ENCODE peak calls at places on chromosomes 16 and 17, in five cellular contexts. One of them, this sample, is unnamed.

GRCh38 chr16:54425681-54426549 is 139.3 kb upstream of the IRX3 start:
- DNase-seq in neural progenitor cell: no peak
- DNase-seq in endothelial cell of umbilical vein: no peak
- DNase-seq in fibroblast of lung: no peak
- DNase-seq in MM.1S: no peak
- DNase-seq in this sample: no peak

GRCh38 chr16:29737713-29738112 is 8.1 kb downstream of the C16orf54 start:
- DNase-seq in neural progenitor cell: no peak
- DNase-seq in fibroblast of lung: no peak
- DNase-seq in MM.1S: no peak
- DNase-seq in endothelial cell of umbilical vein: no peak
- DNase-seq in this sample: no peak

GRCh38 chr16:49631521-49632041 is 224.3 kb downstream of the ZNF423 start:
- DNase-seq in MM.1S: no peak
- DNase-seq in neural progenitor cell: no peak
- DNase-seq in fibroblast of lung: peak; percentile 77
- DNase-seq in endothelial cell of umbilical vein: peak; percentile 19
- DNase-seq in this sample: peak; percentile 65

GRCh38 chr17:83055911-83056582 is 23.4 kb upstream of the METRNL start:
- DNase-seq in neural progenitor cell: peak; percentile 1
- DNase-seq in fibroblast of lung: peak; percentile 92
- DNase-seq in endothelial cell of umbilical vein: peak; percentile 43
- DNase-seq in MM.1S: no peak
- DNase-seq in this sample: peak; percentile 88

GRCh38 chr17:35052240-35052608 is 11.3 kb downstream of the RFFL start:
- DNase-seq in fibroblast of lung: peak; percentile 84
- DNase-seq in endothelial cell of umbilical vein: no peak
- DNase-seq in MM.1S: no peak
- DNase-seq in neural progenitor cell: no peak
- DNase-seq in this sample: peak; percentile 81

GRCh38 chr16:27189335-27189972 is 13.9 kb upstream of the KDM8 start:
- DNase-seq in neural progenitor cell: peak; percentile 24
- DNase-seq in endothelial cell of umbilical vein: no peak
- DNase-seq in MM.1S: peak; percentile 33
- DNase-seq in fibroblast of lung: no peak
- DNase-seq in this sample: no peak

GRCh38 chr17:49890852-49891251 is 43.0 kb upstream of the TAC4 start:
- DNase-seq in neural progenitor cell: no peak
- DNase-seq in fibroblast of lung: no peak
- DNase-seq in MM.1S: no peak
- DNase-seq in endothelial cell of umbilical vein: no peak
- DNase-seq in this sample: no peak

GRCh38 chr17:53818271-53818670 is 4.5 kb upstream of the KIF2B start:
- DNase-seq in fibroblast of lung: no peak
- DNase-seq in MM.1S: peak; percentile 73
- DNase-seq in endothelial cell of umbilical vein: no peak
- DNase-seq in neural progenitor cell: no peak
- DNase-seq in this sample: no peak

GRCh38 chr17:16989953-16990860 is 18.3 kb upstream of the TNFRSF13B start:
- DNase-seq in neural progenitor cell: no peak
- DNase-seq in fibroblast of lung: peak; percentile 60
- DNase-seq in endothelial cell of umbilical vein: no peak
- DNase-seq in MM.1S: peak; percentile 40
- DNase-seq in this sample: peak; percentile 31

GRCh38 chr17:58786586-58787295 is 31.1 kb downstream of the PPM1E start:
- DNase-seq in neural progenitor cell: no peak
- DNase-seq in fibroblast of lung: peak; percentile 89
- DNase-seq in endothelial cell of umbilical vein: peak; percentile 46
- DNase-seq in MM.1S: no peak
- DNase-seq in this sample: peak; percentile 87

GRCh38 chr16:50901062-50901461 is 159.2 kb downstream of the CYLD start:
- DNase-seq in fibroblast of lung: no peak
- DNase-seq in MM.1S: no peak
- DNase-seq in endothelial cell of umbilical vein: no peak
- DNase-seq in neural progenitor cell: no peak
- DNase-seq in this sample: no peak

GRCh38 chr16:86215979-86216585 is 294.2 kb upstream of the FOXF1 start:
- DNase-seq in neural progenitor cell: no peak
- DNase-seq in MM.1S: no peak
- DNase-seq in endothelial cell of umbilical vein: no peak
- DNase-seq in fibroblast of lung: no peak
- DNase-seq in this sample: no peak

GRCh38 chr17:50792132-50792531 is 24.8 kb upstream of the ANKRD40CL start:
- DNase-seq in endothelial cell of umbilical vein: no peak
- DNase-seq in MM.1S: no peak
- DNase-seq in neural progenitor cell: no peak
- DNase-seq in fibroblast of lung: no peak
- DNase-seq in this sample: no peak

GRCh38 chr17:18093616-18094408 is 6.1 kb downstream of the DRG2 start:
- DNase-seq in neural progenitor cell: peak; percentile 48
- DNase-seq in fibroblast of lung: peak; percentile 72
- DNase-seq in MM.1S: no peak
- DNase-seq in endothelial cell of umbilical vein: peak; percentile 50
- DNase-seq in this sample: peak; percentile 67

GRCh38 chr17:2837147-2837561 is 40.9 kb downstream of the RAP1GAP2 start:
- DNase-seq in endothelial cell of umbilical vein: no peak
- DNase-seq in MM.1S: peak; percentile 66
- DNase-seq in neural progenitor cell: no peak
- DNase-seq in fibroblast of lung: no peak
- DNase-seq in this sample: no peak

GRCh38 chr17:33848433-33848832 is 406.7 kb upstream of the CCL2 start:
- DNase-seq in fibroblast of lung: no peak
- DNase-seq in neural progenitor cell: no peak
- DNase-seq in MM.1S: no peak
- DNase-seq in endothelial cell of umbilical vein: no peak
- DNase-seq in this sample: no peak

GRCh38 chr17:2054262-2054739 is 602 bp upstream of the HIC1 start:
- DNase-seq in MM.1S: no peak
- DNase-seq in endothelial cell of umbilical vein: peak; percentile 58
- DNase-seq in fibroblast of lung: peak; percentile 80
- DNase-seq in neural progenitor cell: no peak
- DNase-seq in this sample: no peak

GRCh38 chr17:51059781-51060180 is 60.9 kb downstream of the SPAG9 start:
- DNase-seq in fibroblast of lung: peak; percentile 75
- DNase-seq in MM.1S: no peak
- DNase-seq in neural progenitor cell: no peak
- DNase-seq in endothelial cell of umbilical vein: no peak
- DNase-seq in this sample: peak; percentile 67

GRCh38 chr16:59971264-59971663 is 1237.1 kb upstream of the GOT2 start:
- DNase-seq in fibroblast of lung: peak; percentile 6
- DNase-seq in neural progenitor cell: no peak
- DNase-seq in endothelial cell of umbilical vein: peak; percentile 71
- DNase-seq in MM.1S: no peak
- DNase-seq in this sample: no peak

GRCh38 chr17:73420897-73421296 is 109.1 kb upstream of the CDC42EP4 start:
- DNase-seq in neural progenitor cell: no peak
- DNase-seq in fibroblast of lung: peak; percentile 28
- DNase-seq in MM.1S: no peak
- DNase-seq in endothelial cell of umbilical vein: no peak
- DNase-seq in this sample: peak; percentile 12

GRCh38 chr16:78362736-78363135 is 263.3 kb downstream of the WWOX start:
- DNase-seq in MM.1S: no peak
- DNase-seq in endothelial cell of umbilical vein: peak; percentile 0
- DNase-seq in neural progenitor cell: no peak
- DNase-seq in fibroblast of lung: no peak
- DNase-seq in this sample: no peak

GRCh38 chr16:86093801-86094750 is 195.1 kb downstream of the IRF8 start:
- DNase-seq in MM.1S: no peak
- DNase-seq in fibroblast of lung: no peak
- DNase-seq in endothelial cell of umbilical vein: no peak
- DNase-seq in neural progenitor cell: no peak
- DNase-seq in this sample: no peak

GRCh38 chr16:56286819-56287218 is 95.5 kb downstream of the GNAO1 start:
- DNase-seq in endothelial cell of umbilical vein: no peak
- DNase-seq in MM.1S: no peak
- DNase-seq in fibroblast of lung: peak; percentile 34
- DNase-seq in neural progenitor cell: no peak
- DNase-seq in this sample: no peak

GRCh38 chr16:57960826-57961472 is 10.0 kb downstream of the CNGB1 start:
- DNase-seq in endothelial cell of umbilical vein: no peak
- DNase-seq in MM.1S: no peak
- DNase-seq in neural progenitor cell: no peak
- DNase-seq in fibroblast of lung: no peak
- DNase-seq in this sample: no peak

GRCh38 chr16:80924372-80924978 is 82.2 kb downstream of the CMC2 start:
- DNase-seq in MM.1S: no peak
- DNase-seq in neural progenitor cell: peak; percentile 80
- DNase-seq in endothelial cell of umbilical vein: peak; percentile 80
- DNase-seq in fibroblast of lung: peak; percentile 34
- DNase-seq in this sample: peak; percentile 25

GRCh38 chr16:67563708-67564468 is 1.6 kb downstream of the CTCF start:
- DNase-seq in neural progenitor cell: peak; percentile 36
- DNase-seq in endothelial cell of umbilical vein: peak; percentile 60
- DNase-seq in fibroblast of lung: peak; percentile 70
- DNase-seq in MM.1S: peak; percentile 81
- DNase-seq in this sample: peak; percentile 62

GRCh38 chr17:7084058-7084457 is 4.0 kb upstream of the CLEC10A start:
- DNase-seq in fibroblast of lung: peak; percentile 38
- DNase-seq in MM.1S: peak; percentile 19
- DNase-seq in neural progenitor cell: no peak
- DNase-seq in endothelial cell of umbilical vein: peak; percentile 79
- DNase-seq in this sample: peak; percentile 32

GRCh38 chr16:80852261-80852872 is 48.0 kb upstream of the CDYL2 start:
- DNase-seq in neural progenitor cell: peak; percentile 48
- DNase-seq in endothelial cell of umbilical vein: peak; percentile 53
- DNase-seq in MM.1S: peak; percentile 33
- DNase-seq in fibroblast of lung: peak; percentile 17
- DNase-seq in this sample: peak; percentile 2

GRCh38 chr17:61495161-61495857 is 43.1 kb downstream of the TBX4 start:
- DNase-seq in MM.1S: no peak
- DNase-seq in neural progenitor cell: no peak
- DNase-seq in endothelial cell of umbilical vein: peak; percentile 56
- DNase-seq in fibroblast of lung: peak; percentile 56
- DNase-seq in this sample: peak; percentile 33

GRCh38 chr16:77674888-77675287 is 47.4 kb upstream of the NUDT7 start:
- DNase-seq in fibroblast of lung: peak; percentile 86
- DNase-seq in endothelial cell of umbilical vein: no peak
- DNase-seq in MM.1S: no peak
- DNase-seq in neural progenitor cell: no peak
- DNase-seq in this sample: peak; percentile 84

GRCh38 chr17:4161560-4162221 is 18.7 kb downstream of the CYB5D2 start:
- DNase-seq in endothelial cell of umbilical vein: no peak
- DNase-seq in fibroblast of lung: no peak
- DNase-seq in MM.1S: no peak
- DNase-seq in neural progenitor cell: peak; percentile 52
- DNase-seq in this sample: no peak

GRCh38 chr16:73191111-73192046 is 143.5 kb upstream of the ZFHX3 start:
- DNase-seq in MM.1S: no peak
- DNase-seq in fibroblast of lung: no peak
- DNase-seq in endothelial cell of umbilical vein: no peak
- DNase-seq in neural progenitor cell: no peak
- DNase-seq in this sample: no peak

DNA sequence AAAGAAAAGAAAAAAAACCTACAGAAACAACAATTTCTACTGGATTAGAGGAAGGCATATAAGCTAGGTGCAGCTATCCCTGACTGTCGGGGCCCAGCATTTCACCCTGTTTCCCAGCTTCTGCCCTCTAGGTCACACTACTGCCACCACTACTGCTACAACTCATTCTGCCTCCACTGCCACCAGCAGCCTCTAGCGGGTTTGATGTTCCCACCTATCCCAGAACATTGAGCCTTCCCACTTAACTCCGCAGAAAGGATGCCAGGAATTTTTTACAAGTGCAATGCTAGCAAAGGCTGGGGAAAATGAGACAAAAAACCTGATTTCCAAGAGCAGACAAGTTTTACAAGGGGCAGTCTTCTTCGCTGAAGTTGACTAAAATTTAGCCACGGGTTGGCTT is 10.4 kb downstream of the ADCY9 start:
- DNase-seq in neural progenitor cell: no peak
- DNase-seq in fibroblast of lung: no peak
- DNase-seq in endothelial cell of umbilical vein: no peak
- DNase-seq in MM.1S: no peak
- DNase-seq in this sample: no peak
- H3K4me3 ChIP-seq in neural progenitor cell: no peak overlapping the region
- H3K4me3 ChIP-seq in fibroblast of lung: no peak overlapping the region
- H3K4me3 ChIP-seq in endothelial cell of umbilical vein: no peak overlapping the region
- H3K4me3 ChIP-seq in MM.1S: no peak overlapping the region
- H3K4me3 ChIP-seq in this sample: no peak overlapping the region

DNA sequence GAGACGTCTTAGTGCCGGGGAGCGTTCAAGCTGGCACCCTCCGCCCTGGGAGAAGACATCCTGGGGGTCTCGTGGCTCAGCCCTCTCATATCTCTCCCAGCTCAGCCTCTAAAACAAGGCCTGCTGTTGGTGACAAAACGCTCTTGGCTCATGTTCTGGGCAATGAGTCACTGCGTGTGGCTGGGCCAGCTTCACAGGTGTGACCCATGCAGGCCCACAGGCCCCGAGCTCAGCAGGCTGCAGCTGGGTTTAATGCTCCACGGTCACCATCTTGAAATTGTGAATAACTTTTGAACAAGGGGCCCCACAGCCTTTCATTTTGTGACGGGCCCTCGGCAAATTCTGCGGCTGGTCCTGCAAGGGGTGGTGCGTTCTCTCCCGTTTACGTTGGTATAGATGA is 22.4 kb downstream of the GAA start:
- DNase-seq in neural progenitor cell: no peak
- DNase-seq in MM.1S: no peak
- DNase-seq in endothelial cell of umbilical vein: no peak
- DNase-seq in fibroblast of lung: peak; percentile 76
- DNase-seq in this sample: peak; percentile 69
- H3K79me2 ChIP-seq in neural progenitor cell: no peaks in the 10 kb centered on the region
- H3K79me2 ChIP-seq in MM.1S: no peaks in the 10 kb centered on the region
- H3K79me2 ChIP-seq in endothelial cell of umbilical vein: no peaks in the 10 kb centered on the region
- H3K79me2 ChIP-seq in fibroblast of lung: no peaks in the 10 kb centered on the region
- H3K79me2 ChIP-seq in this sample: no peaks in the 10 kb centered on the region

DNA sequence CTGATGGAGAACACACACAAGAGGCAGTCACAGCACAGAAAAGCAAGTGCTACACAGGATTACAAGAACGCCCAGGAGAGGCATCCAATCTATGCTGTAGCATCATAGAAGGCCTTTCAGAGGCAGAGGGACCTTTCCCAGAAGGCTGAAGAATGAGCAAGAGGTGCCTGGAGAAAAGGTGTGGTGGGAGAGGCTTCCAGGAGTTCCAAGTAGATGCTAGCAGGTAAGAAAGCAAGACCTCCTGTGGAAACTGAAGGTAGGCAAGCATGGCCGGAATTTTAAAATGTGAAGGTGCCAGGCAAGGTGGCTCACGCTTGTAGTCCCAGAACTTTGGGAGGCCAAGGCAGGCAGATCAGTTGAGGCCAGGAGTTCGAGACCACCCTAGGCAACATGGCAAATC is 2.1 kb downstream of the ARHGAP17 start:
- DNase-seq in MM.1S: no peak
- DNase-seq in fibroblast of lung: no peak
- DNase-seq in neural progenitor cell: no peak
- DNase-seq in endothelial cell of umbilical vein: no peak
- DNase-seq in this sample: no peak
- H3K4me3 ChIP-seq in MM.1S: peak overlapping the region; percentile 45
- H3K4me3 ChIP-seq in fibroblast of lung: peak overlapping the region; percentile 86
- H3K4me3 ChIP-seq in neural progenitor cell: no peak overlapping the region
- H3K4me3 ChIP-seq in endothelial cell of umbilical vein: peak overlapping the region; percentile 99
- H3K4me3 ChIP-seq in this sample: no peak overlapping the region

GRCh38 chr16:69114976-69115355 is 9.5 kb downstream of the HAS3 start:
- DNase-seq in neural progenitor cell: no peak
- DNase-seq in endothelial cell of umbilical vein: no peak
- DNase-seq in fibroblast of lung: no peak
- DNase-seq in MM.1S: no peak
- DNase-seq in this sample: no peak
- H3K79me2 ChIP-seq in neural progenitor cell: peaks cover 4% of the 10 kb centered on the region
- H3K79me2 ChIP-seq in endothelial cell of umbilical vein: no peaks in the 10 kb centered on the region
- H3K79me2 ChIP-seq in fibroblast of lung: no peaks in the 10 kb centered on the region
- H3K79me2 ChIP-seq in MM.1S: no peaks in the 10 kb centered on the region
- H3K79me2 ChIP-seq in this sample: peaks cover 3% of the 10 kb centered on the region

GRCh38 chr17:28544402-28545140 is 7.9 kb downstream of the UNC119 start:
- DNase-seq in fibroblast of lung: no peak
- DNase-seq in MM.1S: no peak
- DNase-seq in neural progenitor cell: no peak
- DNase-seq in endothelial cell of umbilical vein: no peak
- DNase-seq in this sample: no peak
- H3K4me3 ChIP-seq in fibroblast of lung: no peak overlapping the region
- H3K4me3 ChIP-seq in MM.1S: no peak overlapping the region
- H3K4me3 ChIP-seq in neural progenitor cell: no peak overlapping the region
- H3K4me3 ChIP-seq in endothelial cell of umbilical vein: no peak overlapping the region
- H3K4me3 ChIP-seq in this sample: no peak overlapping the region

This sample was measured in astrocyte.